ENCODE peak calls at places on chromosomes 11 and 22, in ten cellular contexts. C is KG1, R is ACHN, Q is left kidney, V is GM12865, Z is ovary, E is Peyer's patch, L is NAMALWA, F is midbrain, I is uterus. Y is an unnamed sample.

GRCh38 chr11:2265396-2265795 is 5.0 kb downstream of the ASCL2 start:
- DNase-seq in C (no peak), R (no peak), Q (no peak), V (peak; percentile 57), Z (no peak), E (peak; percentile 44), L (peak; percentile 67), F (peak; percentile 18), I (no peak), Y (no peak)

GRCh38 chr11:1874406-1875092 is 17.1 kb downstream of the PRR33 start:
- DNase-seq in C (no peak), R (no peak), Q (no peak), V (no peak), Z (no peak), E (peak; percentile 34), L (no peak), F (no peak), I (peak; percentile 54), Y (no peak)

GRCh38 chr11:888290-889212 is 22.1 kb downstream of the CHID1 start:
- DNase-seq in C (no peak), R (no peak), Q (no peak), V (no peak), Z (no peak), E (no peak), L (no peak), F (no peak), I (no peak), Y (no peak)

GRCh38 chr11:111629499-111629898 is 27.2 kb downstream of the SIK2 start:
- DNase-seq in C (no peak), R (no peak), Q (no peak), V (no peak), Z (no peak), E (no peak), L (no peak), F (no peak), I (no peak), Y (no peak)

GRCh38 chr22:50502628-50503474 is 4.7 kb downstream of the LMF2 start:
- DNase-seq in C (no peak), R (no peak), Q (no peak), V (no peak), Z (peak; percentile 24), E (no peak), L (no peak), F (no peak), I (no peak), Y (no peak)

GRCh38 chr11:36628765-36629199 is 30.7 kb upstream of the RAG2 start:
- DNase-seq in C (no peak), R (no peak), Q (peak; percentile 54), V (no peak), Z (no peak), E (no peak), L (no peak), F (no peak), I (no peak), Y (no peak)

GRCh38 chr22:33923660-33924246 is 3.5 kb upstream of the LARGE1 start:
- DNase-seq in C (no peak), R (peak; percentile 71), Q (peak; percentile 92), V (peak; percentile 87), Z (peak; percentile 37), E (no peak), L (peak; percentile 87), F (peak; percentile 80), I (peak; percentile 42), Y (peak; percentile 54)

GRCh38 chr22:31148953-31149627 is 8.8 kb upstream of the PLA2G3 start:
- DNase-seq in C (no peak), R (peak; percentile 56), Q (peak; percentile 86), V (peak; percentile 52), Z (peak; percentile 70), E (peak; percentile 78), L (peak; percentile 75), F (peak; percentile 80), I (peak; percentile 75), Y (peak; percentile 16)

GRCh38 chr11:100709233-100709999 is 22.3 kb downstream of the ARHGAP42 start:
- DNase-seq in C (no peak), R (no peak), Q (peak; percentile 48), V (peak; percentile 44), Z (no peak), E (no peak), L (no peak), F (no peak), I (no peak), Y (no peak)

GRCh38 chr11:62542111-62542745 is 4.4 kb downstream of the AHNAK start:
- DNase-seq in C (no peak), R (no peak), Q (no peak), V (no peak), Z (no peak), E (peak; percentile 69), L (no peak), F (no peak), I (no peak), Y (no peak)

GRCh38 chr22:45903355-45904149 is 73.4 kb downstream of the WNT7B start:
- DNase-seq in C (no peak), R (peak; percentile 22), Q (peak; percentile 57), V (no peak), Z (no peak), E (no peak), L (no peak), F (no peak), I (no peak), Y (no peak)

GRCh38 chr11:45089845-45090499 is 56.5 kb upstream of the PRDM11 start:
- DNase-seq in C (no peak), R (peak; percentile 18), Q (no peak), V (no peak), Z (no peak), E (no peak), L (no peak), F (no peak), I (no peak), Y (peak; percentile 22)

GRCh38 chr22:20156611-20157415 is 6.0 kb upstream of the CCDC188 start:
- DNase-seq in C (peak; percentile 49), R (peak; percentile 72), Q (peak; percentile 88), V (peak; percentile 86), Z (peak; percentile 93), E (peak; percentile 89), L (peak; percentile 85), F (peak; percentile 70), I (peak; percentile 85), Y (peak; percentile 65)

GRCh38 chr11:78203184-78203583 is 14.5 kb downstream of the USP35 start:
- DNase-seq in C (no peak), R (no peak), Q (no peak), V (no peak), Z (no peak), E (no peak), L (no peak), F (no peak), I (no peak), Y (peak; percentile 70)

GRCh38 chr11:64729851-64730382 is 6.9 kb upstream of the NRXN2 start:
- DNase-seq in C (no peak), R (no peak), Q (peak; percentile 85), V (no peak), Z (peak; percentile 18), E (peak; percentile 73), L (no peak), F (no peak), I (no peak), Y (no peak)

GRCh38 chr22:30005213-30005857 is 74.9 kb upstream of the HORMAD2 start:
- DNase-seq in C (peak; percentile 23), R (peak; percentile 61), Q (peak; percentile 89), V (peak; percentile 63), Z (peak; percentile 82), E (peak; percentile 78), L (peak; percentile 71), F (peak; percentile 85), I (peak; percentile 78), Y (peak; percentile 31)

GRCh38 chr11:67248653-67249052 is 17.6 kb upstream of the GRK2 start:
- DNase-seq in C (no peak), R (peak; percentile 17), Q (peak; percentile 37), V (no peak), Z (no peak), E (no peak), L (no peak), F (no peak), I (no peak), Y (no peak)

GRCh38 chr11:69244286-69244685 is 49.7 kb upstream of the MYEOV start:
- DNase-seq in C (no peak), R (no peak), Q (no peak), V (no peak), Z (no peak), E (no peak), L (no peak), F (no peak), I (no peak), Y (no peak)

GRCh38 chr22:32684822-32685187 is 116.7 kb upstream of the TIMP3 start:
- DNase-seq in C (no peak), R (no peak), Q (no peak), V (no peak), Z (no peak), E (no peak), L (no peak), F (no peak), I (no peak), Y (no peak)

GRCh38 chr11:62353841-62354240 is 16.6 kb downstream of the ASRGL1 start:
- DNase-seq in C (no peak), R (no peak), Q (peak; percentile 14), V (no peak), Z (no peak), E (no peak), L (no peak), F (no peak), I (no peak), Y (no peak)

GRCh38 chr22:50016988-50017700 is 4.6 kb upstream of the IL17REL start:
- DNase-seq in C (no peak), R (no peak), Q (no peak), V (peak; percentile 72), Z (no peak), E (peak; percentile 20), L (no peak), F (no peak), I (no peak), Y (no peak)

GRCh38 chr11:115627666-115628460 is 123.6 kb upstream of the CADM1 start:
- DNase-seq in C (no peak), R (no peak), Q (no peak), V (no peak), Z (no peak), E (no peak), L (no peak), F (no peak), I (no peak), Y (no peak)

GRCh38 chr11:119472856-119473222 is 49.9 kb upstream of the THY1 start:
- DNase-seq in C (no peak), R (no peak), Q (no peak), V (no peak), Z (no peak), E (no peak), L (no peak), F (no peak), I (no peak), Y (no peak)

GRCh38 chr11:45262900-45263299 is 23.2 kb downstream of the SYT13 start:
- DNase-seq in C (no peak), R (no peak), Q (peak; percentile 25), V (no peak), Z (no peak), E (peak; percentile 69), L (no peak), F (no peak), I (no peak), Y (no peak)

GRCh38 chr11:6682936-6683861 is at the start of gene MRPL17:
- DNase-seq in C (peak; percentile 97), R (peak; percentile 96), Q (peak; percentile 100), V (peak; percentile 100), Z (peak; percentile 99), E (peak; percentile 98), L (peak; percentile 99), F (peak; percentile 99), I (peak; percentile 100), Y (peak; percentile 95)

GRCh38 chr22:24994070-24994763 is 41.7 kb downstream of the KIAA1671 start:
- DNase-seq in C (no peak), R (peak; percentile 44), Q (no peak), V (no peak), Z (no peak), E (peak; percentile 85), L (no peak), F (no peak), I (no peak), Y (no peak)

GRCh38 chr22:21026783-21027692 is 5.3 kb downstream of the SLC7A4 start:
- DNase-seq in C (no peak), R (no peak), Q (no peak), V (no peak), Z (peak; percentile 56), E (no peak), L (no peak), F (no peak), I (peak; percentile 37), Y (no peak)

GRCh38 chr22:35482311-35482710 is 58.3 kb upstream of the RASD2 start:
- DNase-seq in C (no peak), R (no peak), Q (no peak), V (no peak), Z (no peak), E (no peak), L (no peak), F (no peak), I (no peak), Y (no peak)

Y was measured in HL-60.